ENCODE peak calls at places on chromosomes 11 and 22, in six cellular contexts. Z, A, V, U, S and O are unnamed samples.

GRCh38 chr11:79060534-79060933 is 380.3 kb downstream of the TENM4 start:
- DNase-seq in Z (peak), A (no peak), V (no peak), U (no peak), S (no peak), O (no peak)

GRCh38 chr22:40204331-40205116 is 26.8 kb downstream of the TNRC6B start:
- DNase-seq in Z (peak), A (no peak), V (peak), U (no peak), S (peak), O (peak)

GRCh38 chr11:130055637-130056036 is 14.1 kb upstream of the APLP2 start:
- DNase-seq in Z (peak), A (no peak), V (peak), U (no peak), S (no peak), O (peak)

GRCh38 chr22:36386351-36386899 is 1.3 kb downstream of the MYH9 start:
- DNase-seq in Z (peak), A (peak), V (peak), U (peak), S (peak), O (peak)

GRCh38 chr22:47201186-47201995 is 438.9 kb downstream of the TBC1D22A start:
- DNase-seq in Z (no peak), A (no peak), V (no peak), U (no peak), S (no peak), O (no peak)

GRCh38 chr11:114563077-114563476 is 3.4 kb upstream of the NXPE1 start:
- DNase-seq in Z (peak), A (no peak), V (peak), U (no peak), S (no peak), O (peak)

GRCh38 chr11:94657629-94658028 is 90.5 kb downstream of the PIWIL4 start:
- DNase-seq in Z (no peak), A (no peak), V (no peak), U (no peak), S (no peak), O (no peak)

GRCh38 chr11:126927628-126928027 is 72.9 kb downstream of the KIRREL3 start:
- DNase-seq in Z (no peak), A (no peak), V (no peak), U (no peak), S (no peak), O (no peak)

GRCh38 chr22:24323233-24323632 is 52.6 kb downstream of the SPECC1L start:
- DNase-seq in Z (no peak), A (no peak), V (no peak), U (no peak), S (no peak), O (no peak)

GRCh38 chr11:121198491-121198890 is 94.1 kb upstream of the SC5D start:
- DNase-seq in Z (no peak), A (no peak), V (no peak), U (no peak), S (no peak), O (no peak)

GRCh38 chr22:22111267-22111751 is 128.7 kb upstream of the TOP3B start:
- DNase-seq in Z (peak), A (no peak), V (peak), U (no peak), S (no peak), O (peak)

GRCh38 chr11:7688238-7688826 is 15.0 kb upstream of the CYB5R2 start:
- DNase-seq in Z (peak), A (no peak), V (peak), U (no peak), S (no peak), O (peak)

GRCh38 chr11:134686418-134686817 is 274.4 kb upstream of the B3GAT1 start:
- DNase-seq in Z (no peak), A (no peak), V (no peak), U (no peak), S (no peak), O (no peak)

GRCh38 chr22:44496305-44496704 is 1.7 kb downstream of the RTL6 start:
- DNase-seq in Z (no peak), A (no peak), V (no peak), U (no peak), S (peak), O (no peak)